ENCODE peak calls at places on chromosome X, in five cellular contexts. V is mammary epithelial cell, C is cardiac muscle cell, E is pancreas, F is stomach. I is an unnamed sample.

GRCh38 chrX:99795495-99795894 is 614.6 kb downstream of the PCDH19 start:
- DNase-seq in V (no peak), C (no peak), E (no peak), F (no peak), I (no peak)

GRCh38 chrX:136879001-136879667 is 1.4 kb downstream of the RBMX start:
- DNase-seq in V (peak; percentile 15), C (peak; percentile 27), E (no peak), F (no peak), I (no peak)

GRCh38 chrX:84187501-84188319 is at the start of gene RPS6KA6:
- DNase-seq in V (peak; percentile 25), C (no peak), E (peak; percentile 22), F (no peak), I (peak; percentile 49)

GRCh38 chrX:4963432-4963831 is 1250.0 kb upstream of the PRKX start:
- DNase-seq in V (no peak), C (no peak), E (no peak), F (no peak), I (no peak)

GRCh38 chrX:107325467-107325866 is 119.1 kb downstream of the DNAAF6 start:
- DNase-seq in V (no peak), C (no peak), E (no peak), F (no peak), I (no peak)

GRCh38 chrX:63746278-63746677 is 38.7 kb downstream of the ARHGEF9 start:
- DNase-seq in V (peak; percentile 12), C (no peak), E (no peak), F (no peak), I (no peak)

GRCh38 chrX:36684053-36684452 is 324.1 kb upstream of the FAM47C start:
- DNase-seq in V (no peak), C (no peak), E (no peak), F (no peak), I (no peak)

GRCh38 chrX:475926-476723 is 89.4 kb upstream of the PPP2R3B start:
- DNase-seq in V (no peak), C (no peak), E (no peak), F (no peak), I (no peak)

GRCh38 chrX:111164728-111165127 is 68.7 kb downstream of the PAK3 start:
- DNase-seq in V (no peak), C (peak; percentile 3), E (no peak), F (no peak), I (no peak)

GRCh38 chrX:15686818-15687685 is 22.4 kb upstream of the CLTRN start:
- DNase-seq in V (peak; percentile 49), C (peak; percentile 60), E (peak; percentile 57), F (peak; percentile 67), I (peak; percentile 31)

GRCh38 chrX:37815366-37815765 is 32.0 kb downstream of the DYNLT3 start:
- DNase-seq in V (no peak), C (no peak), E (no peak), F (no peak), I (no peak)

GRCh38 chrX:37812110-37812509 is 32.3 kb downstream of the CYBB start:
- DNase-seq in V (no peak), C (no peak), E (no peak), F (no peak), I (no peak)

GRCh38 chrX:37813570-37813969 is 33.7 kb downstream of the CYBB start:
- DNase-seq in V (no peak), C (no peak), E (no peak), F (no peak), I (no peak)

DNA sequence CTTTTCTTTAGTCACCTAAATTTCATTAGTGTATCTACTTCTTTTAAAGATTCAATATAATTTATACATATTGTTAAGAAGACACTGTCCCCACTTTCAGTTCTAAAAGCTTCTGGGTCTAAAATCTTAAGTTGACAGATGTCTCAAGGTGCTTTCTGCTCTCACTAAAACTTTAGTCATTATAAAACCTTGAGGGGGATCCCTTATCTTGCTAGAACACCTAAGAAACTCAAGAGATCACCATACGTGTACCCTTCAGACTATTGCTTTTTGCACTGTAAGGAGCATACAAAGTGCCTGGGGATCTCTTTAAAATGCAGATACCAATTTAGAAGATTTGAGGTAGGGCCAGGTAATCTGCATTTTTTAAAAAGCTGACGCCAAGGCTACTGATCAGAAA is 30.1 kb downstream of the CYBB start:
- DNase-seq in V (no peak), C (no peak), E (no peak), F (no peak), I (no peak)
- H3K4me1 ChIP-seq in V (no peaks in the 10 kb centered on the region), C (no peaks in the 10 kb centered on the region), E (no peaks in the 10 kb centered on the region), F (no peaks in the 10 kb centered on the region), I (no peaks in the 10 kb centered on the region)

GRCh38 chrX:154358011-154358410 is 16.4 kb downstream of the FLNA start:
- DNase-seq in V (no peak), C (no peak), E (no peak), F (no peak), I (no peak)

GRCh38 chrX:154355776-154356140 is 18.7 kb downstream of the FLNA start:
- DNase-seq in V (no peak), C (no peak), E (no peak), F (no peak), I (no peak)

GRCh38 chrX:154357205-154357604 is 17.2 kb downstream of the FLNA start:
- DNase-seq in V (no peak), C (no peak), E (no peak), F (no peak), I (no peak)

GRCh38 chrX:154355094-154355775 is 19.2 kb downstream of the FLNA start:
- DNase-seq in V (no peak), C (no peak), E (no peak), F (no peak), I (no peak)

DNA sequence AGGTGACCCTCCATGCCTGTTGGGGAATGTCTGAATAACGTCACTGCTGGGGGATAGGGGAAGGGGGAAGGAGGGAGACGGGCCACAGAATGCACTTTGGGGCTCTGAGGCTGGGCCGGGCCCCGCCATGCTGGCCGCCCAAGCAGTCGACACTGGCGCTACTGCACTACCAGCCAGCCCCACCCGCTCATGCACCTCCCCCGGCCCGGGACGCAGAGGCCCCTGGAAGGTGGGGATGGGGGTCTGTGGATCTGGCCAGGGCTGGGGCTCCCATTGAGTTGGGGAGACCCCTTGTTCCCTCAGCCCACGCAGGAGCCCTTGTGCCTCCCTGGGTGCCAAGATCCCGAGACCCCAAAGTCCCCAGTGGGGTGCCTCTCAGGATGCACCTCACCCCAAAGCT is 17.8 kb downstream of the FLNA start:
- DNase-seq in V (no peak), C (no peak), E (no peak), F (no peak), I (no peak)
- H3K4me1 ChIP-seq in V (peaks cover 3% of the 10 kb centered on the region), C (no peaks in the 10 kb centered on the region), E (no peaks in the 10 kb centered on the region), F (no peaks in the 10 kb centered on the region), I (no peaks in the 10 kb centered on the region)

DNA sequence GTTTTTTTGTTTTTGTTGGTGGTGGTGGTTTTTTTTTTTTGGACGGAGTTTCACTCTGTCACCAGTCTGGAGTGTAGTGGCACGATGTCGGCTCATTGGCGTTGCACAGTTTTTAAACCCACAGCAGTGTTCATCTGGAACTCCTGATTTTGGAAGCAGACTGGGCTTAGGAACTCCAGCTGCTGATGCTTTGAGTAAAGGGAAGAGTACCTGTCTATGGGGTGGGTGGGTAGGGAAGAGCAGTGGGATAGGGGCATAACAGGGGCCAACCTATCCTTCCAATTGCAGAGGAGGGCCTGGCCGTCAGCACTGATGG is 2.0 kb downstream of the CD99 start:
- DNase-seq in V (no peak), C (no peak), E (no peak), F (no peak), I (no peak)
- H3K4me1 ChIP-seq in V (peaks cover 15% of the 10 kb centered on the region), C (peaks cover 40% of the 10 kb centered on the region), E (no peaks in the 10 kb centered on the region), F (peaks cover 64% of the 10 kb centered on the region), I (peaks cover 3% of the 10 kb centered on the region)

GRCh38 chrX:71106427-71106826 is at the start of gene CXorf65:
- DNase-seq in V (no peak), C (no peak), E (no peak), F (no peak), I (no peak)
- H3K4me1 ChIP-seq in V (no peaks in the 10 kb centered on the region), C (peaks cover 34% of the 10 kb centered on the region), E (no peaks in the 10 kb centered on the region), F (peaks cover 13% of the 10 kb centered on the region), I (peaks cover 16% of the 10 kb centered on the region)

GRCh38 chrX:104335765-104336164 is 81.0 kb upstream of the ESX1 start:
- DNase-seq in V (peak; percentile 85), C (peak; percentile 71), E (no peak), F (no peak), I (no peak)
- H3K4me1 ChIP-seq in V (peaks cover 36% of the 10 kb centered on the region), C (no peaks in the 10 kb centered on the region), E (no peaks in the 10 kb centered on the region), F (no peaks in the 10 kb centered on the region), I (no peaks in the 10 kb centered on the region)

GRCh38 chrX:118499295-118499694 is 3.7 kb downstream of the DOCK11 start:
- DNase-seq in V (no peak), C (no peak), E (no peak), F (no peak), I (no peak)

GRCh38 chrX:118507766-118508165 is 12.2 kb downstream of the DOCK11 start:
- DNase-seq in V (peak; percentile 5), C (no peak), E (no peak), F (no peak), I (no peak)

GRCh38 chrX:118502121-118502794 is 6.6 kb downstream of the DOCK11 start:
- DNase-seq in V (no peak), C (peak; percentile 46), E (no peak), F (no peak), I (no peak)

GRCh38 chrX:118498755-118499154 is 3.1 kb downstream of the DOCK11 start:
- DNase-seq in V (no peak), C (no peak), E (no peak), F (no peak), I (no peak)

GRCh38 chrX:118503260-118504041 is 7.8 kb downstream of the DOCK11 start:
- DNase-seq in V (no peak), C (peak; percentile 61), E (no peak), F (no peak), I (no peak)
- H3K4me1 ChIP-seq in V (no peaks in the 10 kb centered on the region), C (peaks cover 8% of the 10 kb centered on the region), E (no peaks in the 10 kb centered on the region), F (peaks cover 23% of the 10 kb centered on the region), I (peaks cover 3% of the 10 kb centered on the region)

GRCh38 chrX:119816300-119816699 is 24.9 kb upstream of the RPL39 start:
- DNase-seq in V (no peak), C (no peak), E (no peak), F (no peak), I (no peak)

GRCh38 chrX:119817130-119817690 is 25.8 kb upstream of the RPL39 start:
- DNase-seq in V (no peak), C (no peak), E (no peak), F (no peak), I (no peak)
- H3K4me1 ChIP-seq in V (no peaks in the 10 kb centered on the region), C (no peaks in the 10 kb centered on the region), E (no peaks in the 10 kb centered on the region), F (no peaks in the 10 kb centered on the region), I (no peaks in the 10 kb centered on the region)